ENCODE peak calls at places on chromosomes 4 and X, in seven cellular contexts. Q, S, B, T, D, U and W are unnamed samples.

GRCh38 chrX:103254171-103254824 is 657 bp downstream of the TCEAL8 start:
- DNase-seq in Q (peak; percentile 44), S (peak; percentile 57), B (no peak), T (peak; percentile 51), D (no peak), U (no peak), W (peak; percentile 9)

GRCh38 chr4:137212601-137213000 is 319.7 kb downstream of the PCDH18 start:
- DNase-seq in Q (no peak), S (no peak), B (no peak), T (no peak), D (no peak), U (no peak), W (no peak)

GRCh38 chr4:876780-877179 is 50.9 kb upstream of the CPLX1 start:
- DNase-seq in Q (no peak), S (no peak), B (no peak), T (no peak), D (no peak), U (no peak), W (no peak)

GRCh38 chrX:154654925-154655324 is 1.5 kb upstream of the CTAG2 start:
- DNase-seq in Q (no peak), S (no peak), B (no peak), T (no peak), D (no peak), U (no peak), W (no peak)

GRCh38 chr4:123209436-123209835 is 187.2 kb upstream of the SPRY1 start:
- DNase-seq in Q (no peak), S (no peak), B (no peak), T (no peak), D (no peak), U (no peak), W (no peak)

GRCh38 chr4:110193822-110194761 is 4.3 kb downstream of the ELOVL6 start:
- DNase-seq in Q (peak; percentile 37), S (peak; percentile 77), B (peak; percentile 46), T (peak; percentile 48), D (peak; percentile 37), U (no peak), W (peak; percentile 50)

GRCh38 chr4:84879651-84880200 is 86.8 kb downstream of the WDFY3 start:
- DNase-seq in Q (no peak), S (no peak), B (no peak), T (peak; percentile 15), D (no peak), U (no peak), W (no peak)

GRCh38 chr4:119731778-119732177 is 103.2 kb upstream of the PDE5A start:
- DNase-seq in Q (no peak), S (no peak), B (no peak), T (no peak), D (no peak), U (no peak), W (no peak)

GRCh38 chrX:12145402-12145801 is 7.1 kb downstream of the FRMPD4 start:
- DNase-seq in Q (no peak), S (no peak), B (no peak), T (no peak), D (no peak), U (no peak), W (no peak)

GRCh38 chrX:9279271-9279596 is 185.6 kb upstream of the TBL1X start:
- DNase-seq in Q (peak; percentile 14), S (no peak), B (no peak), T (no peak), D (peak; percentile 35), U (no peak), W (no peak)

GRCh38 chr4:123106741-123107140 is 184.3 kb upstream of the NUDT6 start:
- DNase-seq in Q (no peak), S (no peak), B (no peak), T (no peak), D (no peak), U (no peak), W (no peak)

GRCh38 chr4:78650106-78651021 is 98.8 kb downstream of the ANXA3 start:
- DNase-seq in Q (peak; percentile 77), S (no peak), B (no peak), T (peak; percentile 62), D (no peak), U (no peak), W (peak; percentile 87)

GRCh38 chr4:94559351-94559806 is 107.6 kb downstream of the PDLIM5 start:
- DNase-seq in Q (peak; percentile 18), S (no peak), B (no peak), T (no peak), D (peak; percentile 81), U (no peak), W (peak; percentile 19)

GRCh38 chr4:53494851-53495250 is 96.4 kb downstream of the LNX1 start:
- DNase-seq in Q (no peak), S (no peak), B (no peak), T (no peak), D (no peak), U (no peak), W (no peak)